ENCODE peak calls at places on chromosomes 3 and 15, in six cellular contexts. One of them, this sample, is unnamed.
A peak's percentile ranks its signal among the peaks of the same experiment; 100 is the strongest.

GRCh38 chr15:56428821-56429458 is 36.0 kb downstream of the MNS1 start:
- DNase-seq in stimulated activated CD8-positive, alpha-beta memory T cell treated with anti-CD3 and anti-CD28 coated beads, Interleukin-4, amount 100 ng/mL, for 48 hours: no peak
- DNase-seq in stimulated activated CD4-positive, alpha-beta T cell treated with anti-CD3 and anti-CD28 coated beads, Interleukin-1b, Interleukin-23, amount 100 ng/mL, for 4 hours: no peak
- DNase-seq in OCI-LY7: peak; percentile 68
- DNase-seq in Panc1: peak; percentile 20
- DNase-seq in activated CD4-positive, CD25-positive, alpha-beta regulatory T cell: no peak
- DNase-seq in this sample: peak; percentile 13

GRCh38 chr3:177463863-177464262 is 266.6 kb upstream of the TBL1XR1 start:
- DNase-seq in stimulated activated CD8-positive, alpha-beta memory T cell treated with anti-CD3 and anti-CD28 coated beads, Interleukin-4, amount 100 ng/mL, for 48 hours: no peak
- DNase-seq in stimulated activated CD4-positive, alpha-beta T cell treated with anti-CD3 and anti-CD28 coated beads, Interleukin-1b, Interleukin-23, amount 100 ng/mL, for 4 hours: no peak
- DNase-seq in OCI-LY7: no peak
- DNase-seq in Panc1: no peak
- DNase-seq in activated CD4-positive, CD25-positive, alpha-beta regulatory T cell: no peak
- DNase-seq in this sample: no peak

GRCh38 chr15:31554261-31554660 is 227.6 kb downstream of the KLF13 start:
- DNase-seq in stimulated activated CD8-positive, alpha-beta memory T cell treated with anti-CD3 and anti-CD28 coated beads, Interleukin-4, amount 100 ng/mL, for 48 hours: no peak
- DNase-seq in stimulated activated CD4-positive, alpha-beta T cell treated with anti-CD3 and anti-CD28 coated beads, Interleukin-1b, Interleukin-23, amount 100 ng/mL, for 4 hours: no peak
- DNase-seq in OCI-LY7: no peak
- DNase-seq in Panc1: no peak
- DNase-seq in activated CD4-positive, CD25-positive, alpha-beta regulatory T cell: no peak
- DNase-seq in this sample: no peak

GRCh38 chr3:187836848-187837770 is 91.8 kb upstream of the BCL6 start:
- DNase-seq in stimulated activated CD8-positive, alpha-beta memory T cell treated with anti-CD3 and anti-CD28 coated beads, Interleukin-4, amount 100 ng/mL, for 48 hours: no peak
- DNase-seq in stimulated activated CD4-positive, alpha-beta T cell treated with anti-CD3 and anti-CD28 coated beads, Interleukin-1b, Interleukin-23, amount 100 ng/mL, for 4 hours: no peak
- DNase-seq in OCI-LY7: no peak
- DNase-seq in Panc1: no peak
- DNase-seq in activated CD4-positive, CD25-positive, alpha-beta regulatory T cell: no peak
- DNase-seq in this sample: no peak

GRCh38 chr15:45157056-45157455 is 27.3 kb downstream of the DUOX1 start:
- DNase-seq in stimulated activated CD8-positive, alpha-beta memory T cell treated with anti-CD3 and anti-CD28 coated beads, Interleukin-4, amount 100 ng/mL, for 48 hours: no peak
- DNase-seq in stimulated activated CD4-positive, alpha-beta T cell treated with anti-CD3 and anti-CD28 coated beads, Interleukin-1b, Interleukin-23, amount 100 ng/mL, for 4 hours: no peak
- DNase-seq in OCI-LY7: no peak
- DNase-seq in Panc1: no peak
- DNase-seq in activated CD4-positive, CD25-positive, alpha-beta regulatory T cell: no peak
- DNase-seq in this sample: no peak

GRCh38 chr3:27134165-27134796 is 234.9 kb downstream of the NEK10 start:
- DNase-seq in stimulated activated CD8-positive, alpha-beta memory T cell treated with anti-CD3 and anti-CD28 coated beads, Interleukin-4, amount 100 ng/mL, for 48 hours: peak; percentile 75
- DNase-seq in stimulated activated CD4-positive, alpha-beta T cell treated with anti-CD3 and anti-CD28 coated beads, Interleukin-1b, Interleukin-23, amount 100 ng/mL, for 4 hours: peak; percentile 42
- DNase-seq in OCI-LY7: peak; percentile 62
- DNase-seq in Panc1: peak; percentile 51
- DNase-seq in activated CD4-positive, CD25-positive, alpha-beta regulatory T cell: peak; percentile 5
- DNase-seq in this sample: no peak

GRCh38 chr3:61908344-61908743 is 347.0 kb downstream of the PTPRG start:
- DNase-seq in stimulated activated CD8-positive, alpha-beta memory T cell treated with anti-CD3 and anti-CD28 coated beads, Interleukin-4, amount 100 ng/mL, for 48 hours: no peak
- DNase-seq in stimulated activated CD4-positive, alpha-beta T cell treated with anti-CD3 and anti-CD28 coated beads, Interleukin-1b, Interleukin-23, amount 100 ng/mL, for 4 hours: no peak
- DNase-seq in OCI-LY7: no peak
- DNase-seq in Panc1: no peak
- DNase-seq in activated CD4-positive, CD25-positive, alpha-beta regulatory T cell: no peak
- DNase-seq in this sample: no peak

GRCh38 chr3:130843441-130843840 is 50.4 kb upstream of the ATP2C1 start:
- DNase-seq in stimulated activated CD8-positive, alpha-beta memory T cell treated with anti-CD3 and anti-CD28 coated beads, Interleukin-4, amount 100 ng/mL, for 48 hours: no peak
- DNase-seq in stimulated activated CD4-positive, alpha-beta T cell treated with anti-CD3 and anti-CD28 coated beads, Interleukin-1b, Interleukin-23, amount 100 ng/mL, for 4 hours: no peak
- DNase-seq in OCI-LY7: no peak
- DNase-seq in Panc1: no peak
- DNase-seq in activated CD4-positive, CD25-positive, alpha-beta regulatory T cell: no peak
- DNase-seq in this sample: no peak

GRCh38 chr3:175335229-175335628 is 476.1 kb downstream of the NAALADL2 start:
- DNase-seq in stimulated activated CD8-positive, alpha-beta memory T cell treated with anti-CD3 and anti-CD28 coated beads, Interleukin-4, amount 100 ng/mL, for 48 hours: no peak
- DNase-seq in stimulated activated CD4-positive, alpha-beta T cell treated with anti-CD3 and anti-CD28 coated beads, Interleukin-1b, Interleukin-23, amount 100 ng/mL, for 4 hours: no peak
- DNase-seq in OCI-LY7: no peak
- DNase-seq in Panc1: no peak
- DNase-seq in activated CD4-positive, CD25-positive, alpha-beta regulatory T cell: no peak
- DNase-seq in this sample: no peak

GRCh38 chr3:188008582-188009213 is 145.3 kb upstream of the LPP start:
- DNase-seq in stimulated activated CD8-positive, alpha-beta memory T cell treated with anti-CD3 and anti-CD28 coated beads, Interleukin-4, amount 100 ng/mL, for 48 hours: no peak
- DNase-seq in stimulated activated CD4-positive, alpha-beta T cell treated with anti-CD3 and anti-CD28 coated beads, Interleukin-1b, Interleukin-23, amount 100 ng/mL, for 4 hours: no peak
- DNase-seq in OCI-LY7: no peak
- DNase-seq in Panc1: no peak
- DNase-seq in activated CD4-positive, CD25-positive, alpha-beta regulatory T cell: no peak
- DNase-seq in this sample: no peak

GRCh38 chr15:68787609-68788264 is 33.0 kb downstream of the ANP32A start:
- DNase-seq in stimulated activated CD8-positive, alpha-beta memory T cell treated with anti-CD3 and anti-CD28 coated beads, Interleukin-4, amount 100 ng/mL, for 48 hours: no peak
- DNase-seq in stimulated activated CD4-positive, alpha-beta T cell treated with anti-CD3 and anti-CD28 coated beads, Interleukin-1b, Interleukin-23, amount 100 ng/mL, for 4 hours: no peak
- DNase-seq in OCI-LY7: no peak
- DNase-seq in Panc1: no peak
- DNase-seq in activated CD4-positive, CD25-positive, alpha-beta regulatory T cell: no peak
- DNase-seq in this sample: no peak

GRCh38 chr3:149969110-149969944 is 1.4 kb downstream of the PFN2 start:
- DNase-seq in stimulated activated CD8-positive, alpha-beta memory T cell treated with anti-CD3 and anti-CD28 coated beads, Interleukin-4, amount 100 ng/mL, for 48 hours: no peak
- DNase-seq in stimulated activated CD4-positive, alpha-beta T cell treated with anti-CD3 and anti-CD28 coated beads, Interleukin-1b, Interleukin-23, amount 100 ng/mL, for 4 hours: no peak
- DNase-seq in OCI-LY7: no peak
- DNase-seq in Panc1: no peak
- DNase-seq in activated CD4-positive, CD25-positive, alpha-beta regulatory T cell: no peak
- DNase-seq in this sample: no peak

GRCh38 chr15:71784719-71785118 is 25.6 kb upstream of the NR2E3 start:
- DNase-seq in stimulated activated CD8-positive, alpha-beta memory T cell treated with anti-CD3 and anti-CD28 coated beads, Interleukin-4, amount 100 ng/mL, for 48 hours: peak; percentile 59
- DNase-seq in stimulated activated CD4-positive, alpha-beta T cell treated with anti-CD3 and anti-CD28 coated beads, Interleukin-1b, Interleukin-23, amount 100 ng/mL, for 4 hours: peak; percentile 5
- DNase-seq in OCI-LY7: peak; percentile 34
- DNase-seq in Panc1: no peak
- DNase-seq in activated CD4-positive, CD25-positive, alpha-beta regulatory T cell: no peak
- DNase-seq in this sample: no peak

GRCh38 chr15:67165653-67166260 is 88.7 kb downstream of the AAGAB start:
- DNase-seq in stimulated activated CD8-positive, alpha-beta memory T cell treated with anti-CD3 and anti-CD28 coated beads, Interleukin-4, amount 100 ng/mL, for 48 hours: no peak
- DNase-seq in stimulated activated CD4-positive, alpha-beta T cell treated with anti-CD3 and anti-CD28 coated beads, Interleukin-1b, Interleukin-23, amount 100 ng/mL, for 4 hours: no peak
- DNase-seq in OCI-LY7: no peak
- DNase-seq in Panc1: no peak
- DNase-seq in activated CD4-positive, CD25-positive, alpha-beta regulatory T cell: no peak
- DNase-seq in this sample: no peak

GRCh38 chr3:149274220-149274619 is 52.6 kb upstream of the CP start:
- DNase-seq in stimulated activated CD8-positive, alpha-beta memory T cell treated with anti-CD3 and anti-CD28 coated beads, Interleukin-4, amount 100 ng/mL, for 48 hours: no peak
- DNase-seq in stimulated activated CD4-positive, alpha-beta T cell treated with anti-CD3 and anti-CD28 coated beads, Interleukin-1b, Interleukin-23, amount 100 ng/mL, for 4 hours: no peak
- DNase-seq in OCI-LY7: no peak
- DNase-seq in Panc1: no peak
- DNase-seq in activated CD4-positive, CD25-positive, alpha-beta regulatory T cell: no peak
- DNase-seq in this sample: no peak

GRCh38 chr15:71251548-71252035 is 136.3 kb downstream of the THSD4 start:
- DNase-seq in stimulated activated CD8-positive, alpha-beta memory T cell treated with anti-CD3 and anti-CD28 coated beads, Interleukin-4, amount 100 ng/mL, for 48 hours: no peak
- DNase-seq in stimulated activated CD4-positive, alpha-beta T cell treated with anti-CD3 and anti-CD28 coated beads, Interleukin-1b, Interleukin-23, amount 100 ng/mL, for 4 hours: no peak
- DNase-seq in OCI-LY7: no peak
- DNase-seq in Panc1: no peak
- DNase-seq in activated CD4-positive, CD25-positive, alpha-beta regulatory T cell: no peak
- DNase-seq in this sample: no peak

This sample was measured in NCI-H1048.